ENCODE peak calls at places on chromosomes 5 and 9, in seven cellular contexts. T, N, H, R, P, F and E are unnamed samples.

GRCh38 chr9:81861644-81862043 is 66.6 kb upstream of the SPATA31D4 start:
- DNase-seq in T (peak), N (no peak), H (peak), R (peak), P (no peak), F (no peak), E (peak)

GRCh38 chr5:155872801-155873200 is 454.2 kb upstream of the SGCD start:
- DNase-seq in T (no peak), N (no peak), H (no peak), R (no peak), P (no peak), F (no peak), E (no peak)

GRCh38 chr5:65248896-65249295 is 232.8 kb downstream of the ADAMTS6 start:
- DNase-seq in T (no peak), N (no peak), H (no peak), R (no peak), P (no peak), F (no peak), E (no peak)

GRCh38 chr9:10704720-10705119 is 91.9 kb upstream of the PTPRD start:
- DNase-seq in T (peak), N (no peak), H (no peak), R (peak), P (no peak), F (no peak), E (no peak)

GRCh38 chr9:113057193-113057592 is 669 bp upstream of the ZFP37 start:
- DNase-seq in T (no peak), N (peak), H (peak), R (no peak), P (no peak), F (no peak), E (no peak)

GRCh38 chr9:91519520-91520270 is 96.1 kb upstream of the NFIL3 start:
- DNase-seq in T (no peak), N (no peak), H (no peak), R (no peak), P (no peak), F (no peak), E (no peak)

GRCh38 chr5:150272531-150272930 is 17.0 kb downstream of the CAMK2A start:
- DNase-seq in T (peak), N (peak), H (peak), R (peak), P (peak), F (no peak), E (peak)

GRCh38 chr9:137479315-137479861 is 20.3 kb upstream of the NSMF start:
- DNase-seq in T (no peak), N (no peak), H (no peak), R (peak), P (no peak), F (no peak), E (peak)

GRCh38 chr5:29796018-29796417 is 1397.5 kb upstream of the CDH6 start:
- DNase-seq in T (no peak), N (peak), H (no peak), R (no peak), P (peak), F (no peak), E (no peak)

GRCh38 chr5:34728236-34728635 is 72.1 kb downstream of the RAI14 start:
- DNase-seq in T (no peak), N (no peak), H (no peak), R (peak), P (no peak), F (no peak), E (no peak)

GRCh38 chr5:159511570-159511969 is 181.3 kb upstream of the IL12B start:
- DNase-seq in T (no peak), N (no peak), H (peak), R (no peak), P (no peak), F (no peak), E (peak)

GRCh38 chr9:108776920-108777650 is 78.7 kb downstream of the ACTL7B start:
- DNase-seq in T (peak), N (no peak), H (no peak), R (peak), P (no peak), F (no peak), E (no peak)

GRCh38 chr5:171946382-171946781 is 60.1 kb downstream of the FBXW11 start:
- DNase-seq in T (no peak), N (no peak), H (no peak), R (no peak), P (no peak), F (no peak), E (peak)

GRCh38 chr9:101727621-101728524 is 10.6 kb downstream of the GRIN3A start:
- DNase-seq in T (no peak), N (peak), H (peak), R (peak), P (peak), F (no peak), E (peak)

GRCh38 chr5:178074266-178074952 is 38.9 kb upstream of the N4BP3 start:
- DNase-seq in T (peak), N (no peak), H (no peak), R (peak), P (no peak), F (no peak), E (no peak)
- TF ChIP-seq CTCF in T (no peak), N (no peak), H (no peak), R (peak), P (no peak), F (no peak), E (peak)

GRCh38 chr9:35910613-35911488 is 1.6 kb downstream of the SPAAR start:
- DNase-seq in T (peak), N (peak), H (peak), R (peak), P (no peak), F (no peak), E (peak)
- TF ChIP-seq CTCF in T (peak), N (peak), H (peak), R (peak), P (no peak), F (no peak), E (peak)

DNA sequence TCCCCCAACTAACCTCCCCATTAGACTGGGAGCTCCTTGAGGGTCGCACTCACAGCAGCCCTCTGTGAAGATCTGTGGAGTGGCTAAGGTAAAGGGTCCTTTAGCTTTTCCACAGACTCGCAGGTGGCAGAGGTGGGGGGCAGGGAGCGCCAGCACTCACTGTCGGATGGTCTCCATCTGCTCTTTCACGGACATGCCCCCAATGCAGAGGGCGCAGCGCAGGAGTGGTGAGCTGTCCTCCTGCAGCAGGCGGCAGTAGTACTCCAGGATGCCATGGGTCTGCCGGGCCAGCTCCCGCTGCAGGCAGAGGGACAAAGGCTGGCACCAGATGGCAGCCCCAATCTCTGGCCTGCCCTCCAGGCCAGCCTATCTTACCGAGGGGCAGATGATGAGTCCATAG is 2.2 kb downstream of the DDX41 start:
- DNase-seq in T (no peak), N (no peak), H (no peak), R (no peak), P (no peak), F (no peak), E (no peak)
- TF ChIP-seq CTCF in T (no peak), N (no peak), H (no peak), R (no peak), P (no peak), F (no peak), E (no peak)

DNA sequence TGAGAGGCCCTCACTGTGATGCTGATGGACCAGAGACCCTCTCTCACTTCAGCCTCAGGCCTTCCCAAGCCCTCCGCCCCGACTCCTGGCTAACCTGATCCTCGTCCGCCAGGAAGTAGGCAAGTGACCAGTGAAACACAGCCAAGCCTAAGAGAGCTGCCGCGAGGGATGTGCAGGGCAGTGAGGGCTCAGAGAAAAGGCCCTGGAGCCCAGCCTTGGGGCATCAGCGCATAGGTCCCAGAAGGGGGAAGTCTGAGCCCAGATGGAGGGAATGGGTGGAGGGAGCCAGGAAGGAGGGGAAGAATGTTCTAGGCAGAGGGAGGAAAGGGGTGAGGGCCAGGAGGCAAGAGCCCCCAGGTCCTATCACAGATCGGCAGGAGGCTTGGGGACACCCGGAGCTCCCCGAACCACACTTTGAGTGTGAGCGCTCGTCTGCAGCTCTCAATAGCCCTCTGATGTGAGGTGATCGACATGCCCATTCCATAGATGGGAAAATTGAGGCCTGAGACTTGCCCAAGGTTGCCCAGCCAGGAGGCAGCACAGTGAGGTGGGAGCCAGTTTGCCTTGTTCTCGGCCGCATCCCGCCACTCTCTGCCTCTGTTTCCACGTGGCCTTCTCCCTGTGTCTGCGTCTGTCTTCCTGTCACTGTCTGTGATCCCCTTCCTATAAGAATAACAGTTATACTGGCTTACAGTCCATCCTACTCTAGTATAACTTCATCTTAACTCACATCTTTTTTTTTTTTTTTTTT is 20.2 kb downstream of the PLPP7 start:
- DNase-seq in T (no peak), N (no peak), H (no peak), R (no peak), P (no peak), F (no peak), E (no peak)
- TF ChIP-seq CTCF in T (no peak), N (no peak), H (no peak), R (no peak), P (no peak), F (no peak), E (no peak)

DNA sequence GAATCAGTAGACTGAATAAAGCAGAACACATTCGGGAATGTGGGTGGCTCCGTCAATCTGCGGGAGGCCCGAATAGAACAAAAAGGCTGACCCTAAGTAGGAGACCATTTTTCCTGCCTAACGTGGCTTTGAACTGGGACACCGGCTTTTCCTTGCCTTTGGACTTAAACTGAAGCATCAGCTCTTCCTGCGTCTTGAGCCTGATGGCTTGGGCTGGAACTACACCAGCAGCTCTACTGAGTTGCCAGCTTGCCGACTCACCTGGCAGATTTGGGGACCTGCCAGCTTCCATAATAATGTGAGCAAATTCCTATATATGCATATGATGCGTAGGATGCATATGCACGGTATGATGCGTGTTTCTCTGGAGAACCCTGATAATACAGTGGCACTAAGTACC is 111.3 kb downstream of the DAPK1 start:
- DNase-seq in T (no peak), N (no peak), H (no peak), R (no peak), P (no peak), F (no peak), E (no peak)
- TF ChIP-seq CTCF in T (no peak), N (no peak), H (no peak), R (no peak), P (no peak), F (no peak), E (no peak)

DNA sequence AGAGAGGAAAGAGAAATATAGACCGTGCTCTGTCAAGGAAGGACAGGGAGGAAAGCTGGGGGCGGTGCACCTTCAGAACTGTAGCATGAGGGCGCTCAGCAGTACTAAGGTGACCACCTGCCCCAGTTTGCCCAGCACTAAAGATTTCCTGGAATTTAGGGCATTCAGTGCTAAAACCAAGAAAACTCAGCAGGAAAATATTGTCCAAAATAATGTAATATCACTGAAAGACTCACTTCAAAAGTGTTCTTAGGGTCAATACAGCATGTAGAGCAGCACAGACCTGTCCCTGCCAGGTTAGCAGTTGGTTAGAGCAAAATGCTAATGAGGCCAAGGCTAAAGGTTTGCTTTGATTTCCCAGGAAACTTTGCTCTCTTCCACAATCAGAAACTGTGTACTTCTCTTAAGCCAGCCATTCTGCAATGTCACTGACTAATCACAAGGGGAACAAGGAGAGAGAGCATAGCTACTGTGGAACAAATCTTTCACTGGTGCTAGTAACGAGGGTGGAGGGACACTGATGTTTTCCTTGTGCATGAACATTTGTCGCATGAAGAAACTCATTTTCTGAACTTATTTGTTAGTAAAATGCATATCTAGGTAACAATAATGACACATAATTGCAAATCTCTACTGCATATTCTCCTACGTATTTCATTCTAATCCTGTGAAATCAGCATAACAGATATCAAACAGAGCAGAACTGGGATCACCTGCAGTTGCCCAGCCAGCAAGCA is 53.0 kb upstream of the GRAMD2B start:
- DNase-seq in T (no peak), N (peak), H (no peak), R (peak), P (no peak), F (no peak), E (peak)
- TF ChIP-seq CTCF in T (no peak), N (peak), H (no peak), R (peak), P (no peak), F (no peak), E (peak)

GRCh38 chr9:97518909-97519307 is 17.4 kb downstream of the TMOD1 start:
- DNase-seq in T (peak), N (no peak), H (peak), R (no peak), P (peak), F (no peak), E (peak)
- TF ChIP-seq CTCF in T (no peak), N (no peak), H (no peak), R (no peak), P (no peak), F (no peak), E (no peak)

GRCh38 chr9:71446499-71447411 is 321.6 kb downstream of the CEMIP2 start:
- DNase-seq in T (peak), N (peak), H (peak), R (peak), P (peak), F (no peak), E (peak)
- TF ChIP-seq CTCF in T (no peak), N (peak), H (peak), R (no peak), P (peak), F (no peak), E (peak)

DNA sequence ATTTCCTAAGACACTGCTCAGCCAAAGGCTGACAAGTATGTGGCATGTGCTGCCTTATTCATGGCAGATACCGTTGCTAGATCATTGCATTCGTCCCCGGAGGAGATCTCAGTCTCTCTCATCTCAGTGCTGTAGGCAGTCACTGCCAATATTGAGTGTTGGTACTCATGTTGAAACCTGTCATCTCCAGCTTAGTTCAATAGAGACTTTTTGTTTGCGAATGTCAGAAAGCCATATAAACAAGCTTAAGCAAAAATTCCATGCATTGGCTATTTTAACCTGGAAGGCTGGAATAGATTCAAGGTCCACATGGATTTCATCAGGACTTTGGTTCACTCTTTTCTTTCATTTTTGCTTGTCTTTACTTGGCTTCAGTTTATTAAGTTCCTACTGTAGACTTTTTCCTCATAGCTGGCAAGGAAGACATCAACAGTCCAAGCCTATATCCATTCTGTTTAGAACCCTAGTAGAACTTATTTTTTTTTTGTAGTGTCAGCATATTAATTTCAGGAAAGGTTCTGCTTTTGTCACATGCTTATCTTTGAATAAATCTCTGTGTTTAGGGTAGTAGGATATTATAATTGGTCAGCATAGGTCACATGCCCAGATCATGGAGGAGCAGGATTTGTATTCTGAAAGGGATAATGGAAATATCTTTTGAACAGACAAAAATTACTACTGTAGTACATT is 66.8 kb downstream of the FCHO2 start:
- DNase-seq in T (no peak), N (no peak), H (no peak), R (no peak), P (no peak), F (no peak), E (no peak)
- TF ChIP-seq CTCF in T (no peak), N (no peak), H (no peak), R (no peak), P (no peak), F (no peak), E (no peak)

GRCh38 chr5:140242890-140243585 is 59.9 kb downstream of the PFDN1 start:
- DNase-seq in T (no peak), N (no peak), H (no peak), R (no peak), P (no peak), F (no peak), E (no peak)

GRCh38 chr5:140240987-140241706 is 61.8 kb downstream of the PFDN1 start:
- DNase-seq in T (peak), N (peak), H (peak), R (peak), P (peak), F (no peak), E (peak)

GRCh38 chr5:140239939-140240700 is 62.8 kb downstream of the PFDN1 start:
- DNase-seq in T (peak), N (peak), H (peak), R (peak), P (peak), F (peak), E (peak)

GRCh38 chr5:140243855-140244254 is 59.0 kb downstream of the PFDN1 start:
- DNase-seq in T (no peak), N (no peak), H (no peak), R (no peak), P (no peak), F (no peak), E (no peak)

GRCh38 chr5:140242099-140242498 is 60.8 kb downstream of the PFDN1 start:
- DNase-seq in T (no peak), N (no peak), H (no peak), R (no peak), P (no peak), F (no peak), E (no peak)
- TF ChIP-seq CTCF in T (no peak), N (peak), H (no peak), R (peak), P (no peak), F (no peak), E (no peak)